ENCODE peak calls at places on chromosomes 1 and 21, in eight cellular contexts. W, B, S, K, N, E, C and R are unnamed samples.

GRCh38 chr1:162219461-162219860 is 150.0 kb downstream of the NOS1AP start:
- DNase-seq in W (no peak), B (no peak), S (no peak), K (no peak), N (no peak), E (no peak), C (no peak), R (no peak)

GRCh38 chr1:197269053-197269452 is 1.0 kb downstream of the CRB1 start:
- DNase-seq in W (no peak), B (no peak), S (no peak), K (no peak), N (no peak), E (no peak), C (no peak), R (no peak)

GRCh38 chr21:32682696-32683474 is 44.9 kb downstream of the SYNJ1 start:
- DNase-seq in W (peak; percentile 32), B (no peak), S (no peak), K (no peak), N (no peak), E (no peak), C (no peak), R (no peak)

GRCh38 chr1:83900530-83900929 is 98.4 kb downstream of the TTLL7 start:
- DNase-seq in W (no peak), B (no peak), S (no peak), K (no peak), N (no peak), E (no peak), C (no peak), R (no peak)

GRCh38 chr1:223341111-223341510 is 22.9 kb downstream of the SUSD4 start:
- DNase-seq in W (no peak), B (no peak), S (no peak), K (no peak), N (no peak), E (no peak), C (no peak), R (no peak)

GRCh38 chr1:227120827-227121226 is 180.7 kb downstream of the COQ8A start:
- DNase-seq in W (no peak), B (no peak), S (no peak), K (no peak), N (no peak), E (no peak), C (no peak), R (no peak)

GRCh38 chr1:233025156-233025555 is 74.7 kb downstream of the NTPCR start:
- DNase-seq in W (peak; percentile 55), B (no peak), S (peak; percentile 68), K (peak; percentile 60), N (peak; percentile 18), E (peak; percentile 39), C (no peak), R (no peak)

GRCh38 chr21:43956667-43957030 is 55.5 kb upstream of the TRAPPC10 start:
- DNase-seq in W (no peak), B (no peak), S (no peak), K (no peak), N (no peak), E (no peak), C (no peak), R (no peak)

GRCh38 chr1:158177705-158178450 is 2.8 kb upstream of the CD1D start:
- DNase-seq in W (peak; percentile 54), B (no peak), S (peak; percentile 41), K (peak; percentile 90), N (no peak), E (peak; percentile 84), C (no peak), R (no peak)

GRCh38 chr1:10861822-10862221 is 65.4 kb upstream of the CASZ1 start:
- DNase-seq in W (no peak), B (no peak), S (no peak), K (no peak), N (no peak), E (no peak), C (no peak), R (no peak)

GRCh38 chr1:215081566-215082531 is 688 bp upstream of the KCNK2 start:
- DNase-seq in W (peak; percentile 5), B (no peak), S (no peak), K (peak; percentile 61), N (no peak), E (no peak), C (no peak), R (no peak)

GRCh38 chr1:229022595-229023350 is 248.1 kb upstream of the RAB4A start:
- DNase-seq in W (no peak), B (no peak), S (no peak), K (no peak), N (peak; percentile 83), E (no peak), C (no peak), R (no peak)

GRCh38 chr1:18959591-18959990 is 3.1 kb upstream of the IFFO2 start:
- DNase-seq in W (no peak), B (no peak), S (no peak), K (no peak), N (no peak), E (no peak), C (no peak), R (no peak)

GRCh38 chr1:86155807-86156561 is 588 bp downstream of the COL24A1 start:
- DNase-seq in W (peak; percentile 48), B (no peak), S (peak; percentile 25), K (peak; percentile 61), N (no peak), E (no peak), C (no peak), R (no peak)

GRCh38 chr1:212585210-212585609 is 23.4 kb upstream of the ATF3 start:
- DNase-seq in W (no peak), B (no peak), S (no peak), K (no peak), N (no peak), E (no peak), C (no peak), R (no peak)

GRCh38 chr1:227897704-227898438 is 49.9 kb downstream of the WNT9A start:
- DNase-seq in W (no peak), B (no peak), S (no peak), K (peak; percentile 23), N (no peak), E (no peak), C (no peak), R (no peak)

GRCh38 chr1:56526571-56527174 is 52.7 kb downstream of the PLPP3 start:
- DNase-seq in W (no peak), B (no peak), S (no peak), K (no peak), N (no peak), E (no peak), C (peak; percentile 74), R (no peak)

DNA sequence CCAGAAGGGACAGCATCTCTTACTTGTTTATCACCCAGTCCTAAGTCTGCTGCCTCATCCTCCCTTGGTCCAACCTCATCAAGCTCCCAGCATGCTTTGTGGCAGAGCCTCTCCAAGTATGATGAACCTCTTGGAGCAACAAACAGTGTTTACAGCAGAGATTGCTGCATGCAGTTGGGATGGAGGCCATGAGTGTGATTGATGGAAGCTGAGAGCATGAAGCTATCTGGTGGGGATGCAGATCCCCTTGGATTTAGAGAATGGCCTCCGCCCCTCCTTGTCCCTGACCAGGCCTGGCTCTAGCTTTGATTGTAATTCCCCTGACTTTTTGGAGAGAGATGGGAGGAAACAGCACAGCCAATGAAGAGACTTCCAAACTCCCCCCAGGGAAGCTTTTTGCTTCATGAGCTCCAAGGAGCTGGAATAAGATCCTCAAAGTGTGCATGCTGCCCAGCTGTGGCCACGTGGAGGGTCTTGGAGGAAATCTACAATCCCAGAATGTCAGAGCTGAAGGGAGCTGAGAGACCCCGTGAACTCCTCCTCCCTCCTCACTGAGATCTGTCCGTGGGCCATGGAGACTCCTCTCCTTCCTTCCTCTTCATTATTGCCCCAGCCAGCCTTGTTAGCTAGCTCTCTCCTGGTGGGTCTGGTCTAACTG is 165.3 kb upstream of the USP24 start:
- DNase-seq in W (no peak), B (no peak), S (no peak), K (no peak), N (no peak), E (no peak), C (no peak), R (no peak)
- TF ChIP-seq POLR2AphosphoS5 in W (no peak), B (no peak), S (no peak), K (no peak), N (no peak), E (no peak), C (no peak), R (no peak)

DNA sequence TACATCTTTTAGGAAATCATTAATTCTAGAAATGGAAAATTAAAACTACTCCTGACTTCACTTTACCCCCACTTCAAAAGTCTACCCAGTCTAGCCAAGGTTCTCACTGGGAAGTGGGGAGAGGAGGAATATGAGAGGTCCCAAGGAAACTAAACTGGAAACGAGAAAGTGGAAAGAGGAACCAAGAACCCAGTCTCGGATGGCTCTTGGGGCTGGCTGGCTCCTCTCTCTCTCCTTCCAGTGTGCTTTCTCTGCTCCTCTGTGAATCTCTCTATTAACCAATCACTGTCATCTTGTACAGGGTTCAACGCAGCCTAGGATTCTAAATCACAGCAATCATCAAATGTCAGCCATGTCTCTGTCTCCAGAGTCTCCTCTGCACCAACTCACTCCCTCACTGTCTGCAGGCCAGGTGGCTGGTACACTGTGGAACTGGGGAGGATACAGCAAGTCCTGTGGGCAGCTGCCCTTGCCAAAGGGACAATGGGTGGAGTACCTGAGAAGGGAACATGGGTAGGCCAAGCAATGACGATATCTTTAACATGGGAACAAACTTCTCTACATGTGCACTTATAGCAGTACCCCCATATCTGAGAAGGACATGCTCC is 33.7 kb downstream of the GNB1 start:
- DNase-seq in W (no peak), B (no peak), S (no peak), K (no peak), N (no peak), E (no peak), C (no peak), R (no peak)
- H3K27ac ChIP-seq in W (no peak overlapping the region), B (no peak overlapping the region), S (peak overlapping the region; percentile 3), K (no peak overlapping the region), N (no peak overlapping the region), E (no peak overlapping the region), C (no peak overlapping the region), R (peak overlapping the region; percentile 48)

GRCh38 chr1:8370046-8370881 is 52.4 kb downstream of the SLC45A1 start:
- DNase-seq in W (no peak), B (no peak), S (no peak), K (no peak), N (no peak), E (no peak), C (no peak), R (no peak)
- H3K9ac ChIP-seq in W (no peak overlapping the region), B (no peak overlapping the region), S (no peak overlapping the region), K (no peak overlapping the region), N (no peak overlapping the region), E (no peak overlapping the region), C (no peak overlapping the region), R (no peak overlapping the region)

DNA sequence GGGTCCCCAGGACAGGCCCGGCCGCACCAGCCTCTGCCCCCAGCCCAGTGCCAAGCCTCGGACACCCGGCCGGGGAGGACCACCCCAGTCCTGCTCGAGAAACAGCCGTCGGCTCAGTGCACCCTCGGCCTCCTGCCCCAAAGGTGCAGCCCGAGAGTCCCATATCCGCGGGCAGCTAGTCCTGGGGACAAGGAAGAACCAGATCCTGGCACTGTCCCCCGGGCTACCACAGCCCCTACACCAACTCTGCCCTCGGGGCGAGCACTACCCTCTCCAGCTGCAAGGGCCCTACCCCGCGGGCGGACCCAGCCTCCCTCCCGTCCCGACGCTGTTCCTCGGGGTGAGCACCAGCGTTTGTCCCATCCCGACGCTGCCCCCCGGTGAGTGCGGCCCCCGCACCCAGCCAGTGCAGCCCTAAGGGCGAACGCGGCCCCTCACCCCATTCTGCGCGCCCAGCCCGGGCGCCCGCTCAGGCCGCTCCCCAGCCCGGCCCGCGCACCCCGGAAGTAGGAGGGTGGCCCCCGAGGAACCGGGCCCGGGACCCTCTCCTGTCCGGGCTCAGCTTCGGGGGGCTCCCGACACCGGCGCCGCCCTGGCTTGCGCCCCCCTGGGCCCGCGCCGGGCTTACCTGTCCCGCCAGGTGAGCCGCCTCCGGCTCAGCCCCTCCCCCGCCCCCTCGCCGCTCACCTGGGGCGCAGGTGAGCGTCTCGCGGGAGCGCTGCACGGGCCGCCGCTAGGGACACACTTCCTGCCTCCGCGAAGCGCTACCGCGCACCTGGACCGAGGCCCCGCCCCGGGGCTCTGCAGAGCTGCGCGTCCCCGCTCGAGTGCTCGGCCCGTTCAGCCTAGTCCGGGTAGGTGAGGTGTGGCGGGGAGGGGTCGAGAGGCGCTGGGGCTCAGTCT is at the start of gene KDF1:
- DNase-seq in W (peak; percentile 64), B (peak; percentile 61), S (no peak), K (peak; percentile 95), N (no peak), E (peak; percentile 67), C (no peak), R (no peak)
- TF ChIP-seq POLR2AphosphoS5 in W (no peak), B (peak; percentile 89), S (no peak), K (peak; percentile 55), N (no peak), E (no peak), C (no peak), R (no peak)